ENCODE peak calls at places on chromosomes 13 and 19, in five cellular contexts. K is left ventricle myocardium inferior, C is lower leg skin, G is tibial nerve, E is Peyer's patch. T is an unnamed sample.

GRCh38 chr13:110868631-110869165 is 46.2 kb downstream of the ANKRD10 start:
- DNase-seq in E (no peak), G (no peak), K (no peak), C (no peak), T (no peak)

GRCh38 chr19:32674959-32675719 is at the start of gene ANKRD27:
- DNase-seq in K (peak; percentile 98), E (peak; percentile 99), C (peak; percentile 100), G (peak; percentile 97), T (peak; percentile 98)

GRCh38 chr19:39555883-39556282 is 15.9 kb upstream of the EID2 start:
- DNase-seq in G (no peak), C (no peak), K (no peak), E (no peak), T (no peak)

GRCh38 chr13:94677799-94678198 is 34.5 kb downstream of the SOX21 start:
- DNase-seq in G (no peak), K (no peak), C (no peak), E (no peak), T (no peak)

GRCh38 chr13:98279473-98280175 is 102.6 kb upstream of the RNF113B start:
- DNase-seq in K (no peak), E (no peak), C (no peak), G (no peak), T (no peak)

GRCh38 chr19:33194527-33194883 is 375 bp downstream of the LRP3 start:
- DNase-seq in E (no peak), G (no peak), K (no peak), C (no peak), T (no peak)

GRCh38 chr19:30135358-30135757 is 193.3 kb downstream of the URI1 start:
- DNase-seq in E (no peak), K (no peak), G (no peak), C (no peak), T (no peak)

GRCh38 chr19:49391581-49392399 is 3.7 kb downstream of the KASH5 start:
- DNase-seq in E (peak; percentile 84), G (peak; percentile 59), K (peak; percentile 77), C (peak; percentile 94), T (peak; percentile 71)

DNA sequence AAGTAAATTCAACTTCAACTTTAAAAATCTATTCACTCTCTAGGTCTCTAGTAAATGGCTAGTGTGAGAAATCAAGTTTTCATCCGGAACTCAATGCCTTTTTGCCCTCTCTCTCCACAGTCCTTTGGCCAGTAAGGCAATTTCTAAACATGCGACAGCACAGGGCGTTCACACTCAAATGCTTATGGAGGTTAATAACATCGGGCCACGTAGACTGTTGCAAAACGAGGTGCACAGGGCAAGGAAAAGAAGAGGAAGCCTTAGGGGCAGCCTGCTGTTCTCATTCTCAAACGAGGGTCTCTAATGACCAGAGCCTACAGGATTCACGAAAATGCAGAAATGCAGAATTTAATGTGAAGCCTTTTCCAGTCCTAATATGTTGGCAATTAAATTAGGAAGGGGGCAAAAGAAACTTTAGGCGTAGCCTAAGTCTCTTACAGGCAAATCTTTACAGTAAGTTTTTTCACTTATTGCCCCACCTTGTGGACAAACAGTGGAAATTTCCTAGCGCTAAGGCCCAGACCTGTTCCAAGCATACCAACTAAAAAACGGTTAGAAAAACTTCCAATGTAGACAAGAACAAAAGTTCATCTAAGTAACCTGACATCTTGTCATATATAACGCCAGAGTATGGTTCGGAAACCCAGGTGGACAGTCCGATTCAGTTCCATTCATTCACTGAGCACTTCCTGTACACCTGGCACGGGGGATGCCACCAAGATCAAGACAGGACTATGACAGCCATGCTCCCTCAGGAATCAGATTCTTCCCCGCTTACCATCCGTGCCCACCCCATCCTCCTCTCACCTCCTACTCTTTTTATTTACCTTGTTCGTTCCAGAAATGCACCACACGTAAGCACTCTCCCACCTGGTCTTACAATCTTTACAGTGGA is 5.1 kb downstream of the ZAR1L start:
- DNase-seq in E (no peak), G (no peak), C (no peak), K (no peak), T (peak; percentile 82)
- TF ChIP-seq CTCF in E (peak; percentile 82), G (peak; percentile 87), C (no peak), K (peak; percentile 86), T (peak; percentile 71)

GRCh38 chr19:41226874-41227390 is 7.9 kb downstream of the AXL start:
- DNase-seq in E (no peak), G (no peak), C (peak; percentile 57), K (no peak), T (no peak)

GRCh38 chr19:41225238-41226052 is 6.4 kb downstream of the AXL start:
- DNase-seq in E (no peak), G (peak; percentile 78), K (peak; percentile 48), C (peak; percentile 92), T (peak; percentile 99)

GRCh38 chr19:41228486-41228885 is 9.5 kb downstream of the AXL start:
- DNase-seq in G (no peak), K (no peak), E (no peak), C (no peak), T (no peak)

GRCh38 chr19:41224632-41225031 is 5.6 kb downstream of the AXL start:
- DNase-seq in C (no peak), E (no peak), G (no peak), K (no peak), T (no peak)

GRCh38 chr19:41226053-41226873 is 7.2 kb downstream of the AXL start:
- DNase-seq in G (peak; percentile 47), K (peak; percentile 65), E (peak; percentile 84), C (peak; percentile 93), T (peak; percentile 92)
- TF ChIP-seq CTCF in G (peak; percentile 55), K (peak; percentile 26), E (peak; percentile 26), C (no peak), T (no peak)

DNA sequence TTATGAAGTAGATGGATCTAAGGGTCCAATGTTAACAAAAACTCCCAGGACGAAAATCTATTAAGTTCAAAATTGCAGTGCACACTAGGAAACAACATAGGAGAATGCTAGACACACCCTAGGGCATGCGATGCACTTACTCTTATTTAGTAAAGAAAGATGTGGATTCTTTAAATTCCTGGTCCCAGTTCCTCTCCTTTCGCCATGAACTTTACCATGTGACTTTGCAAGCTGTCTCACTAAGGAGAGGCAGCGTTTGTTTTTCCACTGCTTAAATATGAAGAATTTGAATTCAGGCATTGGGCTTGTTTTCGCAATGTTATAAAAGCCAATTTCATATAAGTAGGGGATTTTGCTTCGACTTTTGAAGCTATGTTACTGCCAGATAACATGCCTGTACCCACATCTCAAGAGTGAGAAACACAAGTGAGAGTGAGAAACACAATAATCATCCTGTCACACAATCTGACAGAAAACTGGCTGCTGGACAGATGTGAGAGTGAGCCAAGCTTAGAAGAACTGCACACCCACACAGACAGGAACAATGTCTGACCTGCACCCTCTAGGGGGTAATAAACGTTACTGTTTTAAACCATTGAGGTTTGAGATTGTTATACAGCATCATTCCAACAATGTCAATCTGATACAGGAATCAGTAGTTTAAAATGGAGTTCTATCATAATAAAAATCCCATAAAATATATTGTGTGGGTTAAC is 1308.5 kb downstream of the SLITRK5 start:
- DNase-seq in G (no peak), K (no peak), E (no peak), C (no peak), T (peak; percentile 11)
- TF ChIP-seq CTCF in G (no peak), K (peak; percentile 50), E (no peak), C (no peak), T (no peak)

GRCh38 chr19:45498411-45499195 is at the start of gene PPM1N:
- DNase-seq in G (no peak), K (no peak), E (peak; percentile 59), C (peak; percentile 87), T (no peak)
- TF ChIP-seq CTCF in G (peak; percentile 12), K (no peak), E (peak; percentile 21), C (no peak), T (no peak)

GRCh38 chr13:60755380-60756163 is 358.6 kb downstream of the TDRD3 start:
- DNase-seq in G (no peak), K (no peak), C (no peak), E (no peak), T (no peak)
- TF ChIP-seq CTCF in G (no peak), K (no peak), C (no peak), E (no peak), T (no peak)

T was measured in fibroblast of pulmonary artery.